ENCODE peak calls at places on chromosomes 3 and 15, in ten cellular contexts. One of them, this sample, is unnamed.

GRCh38 chr3:79113821-79114220 is 654.0 kb downstream of the ROBO1 start:
- DNase-seq in activated T-helper 1 cell treated with anti-CD3 and anti-CD28 coated beads, Interleukin-2, amount 50 U/mL, for 16 hours: no peak
- DNase-seq in stimulated activated naive CD4-positive, alpha-beta T cell: no peak
- DNase-seq in Calu3: no peak
- DNase-seq in GM23248: no peak
- DNase-seq in endothelial cell: no peak
- DNase-seq in NCI-H446 treated with DMSO at 0.1 percent for 48 hours: no peak
- DNase-seq in H7: no peak
- DNase-seq in transverse colon: no peak
- DNase-seq in HuH-7.5: no peak
- DNase-seq in this sample: no peak

GRCh38 chr3:180284331-180285110 is 247.8 kb upstream of the PEX5L start:
- DNase-seq in transverse colon: no peak
- DNase-seq in HuH-7.5: no peak
- DNase-seq in NCI-H446 treated with DMSO at 0.1 percent for 48 hours: no peak
- DNase-seq in endothelial cell: no peak
- DNase-seq in Calu3: no peak
- DNase-seq in GM23248: peak; percentile 71
- DNase-seq in stimulated activated naive CD4-positive, alpha-beta T cell: no peak
- DNase-seq in H7: no peak
- DNase-seq in activated T-helper 1 cell treated with anti-CD3 and anti-CD28 coated beads, Interleukin-2, amount 50 U/mL, for 16 hours: no peak
- DNase-seq in this sample: no peak

GRCh38 chr3:126343675-126344074 is 13.5 kb downstream of the KLF15 start:
- DNase-seq in transverse colon: peak; percentile 7
- DNase-seq in stimulated activated naive CD4-positive, alpha-beta T cell: no peak
- DNase-seq in GM23248: no peak
- DNase-seq in Calu3: peak; percentile 0
- DNase-seq in H7: no peak
- DNase-seq in activated T-helper 1 cell treated with anti-CD3 and anti-CD28 coated beads, Interleukin-2, amount 50 U/mL, for 16 hours: no peak
- DNase-seq in NCI-H446 treated with DMSO at 0.1 percent for 48 hours: no peak
- DNase-seq in endothelial cell: no peak
- DNase-seq in HuH-7.5: no peak
- DNase-seq in this sample: no peak

GRCh38 chr15:91311986-91312385 is 211.9 kb downstream of the SV2B start:
- DNase-seq in activated T-helper 1 cell treated with anti-CD3 and anti-CD28 coated beads, Interleukin-2, amount 50 U/mL, for 16 hours: no peak
- DNase-seq in HuH-7.5: no peak
- DNase-seq in endothelial cell: peak; percentile 7
- DNase-seq in GM23248: no peak
- DNase-seq in stimulated activated naive CD4-positive, alpha-beta T cell: peak; percentile 42
- DNase-seq in H7: no peak
- DNase-seq in Calu3: no peak
- DNase-seq in NCI-H446 treated with DMSO at 0.1 percent for 48 hours: no peak
- DNase-seq in transverse colon: no peak
- DNase-seq in this sample: no peak

GRCh38 chr3:102083469-102083868 is 234.2 kb downstream of the NFKBIZ start:
- DNase-seq in GM23248: no peak
- DNase-seq in endothelial cell: no peak
- DNase-seq in activated T-helper 1 cell treated with anti-CD3 and anti-CD28 coated beads, Interleukin-2, amount 50 U/mL, for 16 hours: no peak
- DNase-seq in stimulated activated naive CD4-positive, alpha-beta T cell: no peak
- DNase-seq in Calu3: no peak
- DNase-seq in H7: no peak
- DNase-seq in transverse colon: no peak
- DNase-seq in HuH-7.5: no peak
- DNase-seq in NCI-H446 treated with DMSO at 0.1 percent for 48 hours: no peak
- DNase-seq in this sample: no peak

GRCh38 chr3:124951511-124952390 is 17.2 kb upstream of the MUC13 start:
- DNase-seq in NCI-H446 treated with DMSO at 0.1 percent for 48 hours: no peak
- DNase-seq in activated T-helper 1 cell treated with anti-CD3 and anti-CD28 coated beads, Interleukin-2, amount 50 U/mL, for 16 hours: no peak
- DNase-seq in Calu3: no peak
- DNase-seq in stimulated activated naive CD4-positive, alpha-beta T cell: no peak
- DNase-seq in HuH-7.5: no peak
- DNase-seq in endothelial cell: no peak
- DNase-seq in transverse colon: peak; percentile 76
- DNase-seq in GM23248: peak; percentile 85
- DNase-seq in H7: no peak
- DNase-seq in this sample: no peak

GRCh38 chr15:78624651-78625590 is 4.1 kb upstream of the CHRNA3 start:
- DNase-seq in NCI-H446 treated with DMSO at 0.1 percent for 48 hours: no peak
- DNase-seq in activated T-helper 1 cell treated with anti-CD3 and anti-CD28 coated beads, Interleukin-2, amount 50 U/mL, for 16 hours: no peak
- DNase-seq in transverse colon: no peak
- DNase-seq in HuH-7.5: no peak
- DNase-seq in stimulated activated naive CD4-positive, alpha-beta T cell: no peak
- DNase-seq in endothelial cell: no peak
- DNase-seq in GM23248: no peak
- DNase-seq in H7: peak; percentile 28
- DNase-seq in Calu3: no peak
- DNase-seq in this sample: no peak

GRCh38 chr3:33315826-33316225 is 38.6 kb downstream of the FBXL2 start:
- DNase-seq in activated T-helper 1 cell treated with anti-CD3 and anti-CD28 coated beads, Interleukin-2, amount 50 U/mL, for 16 hours: no peak
- DNase-seq in transverse colon: no peak
- DNase-seq in endothelial cell: no peak
- DNase-seq in stimulated activated naive CD4-positive, alpha-beta T cell: no peak
- DNase-seq in HuH-7.5: no peak
- DNase-seq in NCI-H446 treated with DMSO at 0.1 percent for 48 hours: no peak
- DNase-seq in H7: no peak
- DNase-seq in Calu3: no peak
- DNase-seq in GM23248: peak; percentile 62
- DNase-seq in this sample: no peak

GRCh38 chr15:58269455-58270414 is 131.6 kb downstream of the AQP9 start:
- DNase-seq in HuH-7.5: no peak
- DNase-seq in NCI-H446 treated with DMSO at 0.1 percent for 48 hours: no peak
- DNase-seq in Calu3: peak; percentile 76
- DNase-seq in stimulated activated naive CD4-positive, alpha-beta T cell: peak; percentile 28
- DNase-seq in endothelial cell: peak; percentile 63
- DNase-seq in activated T-helper 1 cell treated with anti-CD3 and anti-CD28 coated beads, Interleukin-2, amount 50 U/mL, for 16 hours: no peak
- DNase-seq in transverse colon: peak; percentile 24
- DNase-seq in H7: peak; percentile 53
- DNase-seq in GM23248: peak; percentile 77
- DNase-seq in this sample: no peak

GRCh38 chr3:16252243-16252978 is 12.3 kb downstream of the DPH3 start:
- DNase-seq in endothelial cell: no peak
- DNase-seq in HuH-7.5: peak; percentile 55
- DNase-seq in H7: no peak
- DNase-seq in NCI-H446 treated with DMSO at 0.1 percent for 48 hours: no peak
- DNase-seq in transverse colon: no peak
- DNase-seq in activated T-helper 1 cell treated with anti-CD3 and anti-CD28 coated beads, Interleukin-2, amount 50 U/mL, for 16 hours: no peak
- DNase-seq in stimulated activated naive CD4-positive, alpha-beta T cell: no peak
- DNase-seq in Calu3: no peak
- DNase-seq in GM23248: peak; percentile 18
- DNase-seq in this sample: no peak

GRCh38 chr3:32137870-32138269 is 31.4 kb downstream of the GPD1L start:
- DNase-seq in NCI-H446 treated with DMSO at 0.1 percent for 48 hours: no peak
- DNase-seq in transverse colon: no peak
- DNase-seq in GM23248: no peak
- DNase-seq in endothelial cell: no peak
- DNase-seq in stimulated activated naive CD4-positive, alpha-beta T cell: no peak
- DNase-seq in Calu3: no peak
- DNase-seq in H7: no peak
- DNase-seq in activated T-helper 1 cell treated with anti-CD3 and anti-CD28 coated beads, Interleukin-2, amount 50 U/mL, for 16 hours: no peak
- DNase-seq in HuH-7.5: no peak
- DNase-seq in this sample: no peak

GRCh38 chr3:195524171-195524896 is 18.8 kb downstream of the PPP1R2 start:
- DNase-seq in NCI-H446 treated with DMSO at 0.1 percent for 48 hours: no peak
- DNase-seq in HuH-7.5: no peak
- DNase-seq in transverse colon: no peak
- DNase-seq in activated T-helper 1 cell treated with anti-CD3 and anti-CD28 coated beads, Interleukin-2, amount 50 U/mL, for 16 hours: no peak
- DNase-seq in stimulated activated naive CD4-positive, alpha-beta T cell: no peak
- DNase-seq in endothelial cell: no peak
- DNase-seq in GM23248: no peak
- DNase-seq in H7: no peak
- DNase-seq in Calu3: no peak
- DNase-seq in this sample: no peak

GRCh38 chr3:57757642-57758297 is 1.7 kb downstream of the SLMAP start:
- DNase-seq in Calu3: no peak
- DNase-seq in GM23248: peak; percentile 50
- DNase-seq in transverse colon: peak; percentile 13
- DNase-seq in activated T-helper 1 cell treated with anti-CD3 and anti-CD28 coated beads, Interleukin-2, amount 50 U/mL, for 16 hours: no peak
- DNase-seq in stimulated activated naive CD4-positive, alpha-beta T cell: no peak
- DNase-seq in HuH-7.5: no peak
- DNase-seq in NCI-H446 treated with DMSO at 0.1 percent for 48 hours: no peak
- DNase-seq in endothelial cell: peak; percentile 13
- DNase-seq in H7: peak; percentile 44
- DNase-seq in this sample: no peak

GRCh38 chr15:71654714-71655174 is 155.6 kb upstream of the NR2E3 start:
- DNase-seq in transverse colon: no peak
- DNase-seq in Calu3: no peak
- DNase-seq in endothelial cell: no peak
- DNase-seq in stimulated activated naive CD4-positive, alpha-beta T cell: no peak
- DNase-seq in NCI-H446 treated with DMSO at 0.1 percent for 48 hours: no peak
- DNase-seq in HuH-7.5: no peak
- DNase-seq in H7: no peak
- DNase-seq in GM23248: peak; percentile 59
- DNase-seq in activated T-helper 1 cell treated with anti-CD3 and anti-CD28 coated beads, Interleukin-2, amount 50 U/mL, for 16 hours: no peak
- DNase-seq in this sample: no peak

GRCh38 chr3:110493752-110494151 is 577.9 kb upstream of the NECTIN3 start:
- DNase-seq in GM23248: no peak
- DNase-seq in Calu3: no peak
- DNase-seq in NCI-H446 treated with DMSO at 0.1 percent for 48 hours: no peak
- DNase-seq in endothelial cell: no peak
- DNase-seq in activated T-helper 1 cell treated with anti-CD3 and anti-CD28 coated beads, Interleukin-2, amount 50 U/mL, for 16 hours: no peak
- DNase-seq in HuH-7.5: no peak
- DNase-seq in H7: no peak
- DNase-seq in stimulated activated naive CD4-positive, alpha-beta T cell: no peak
- DNase-seq in transverse colon: no peak
- DNase-seq in this sample: no peak

GRCh38 chr3:120495809-120496208 is 45.0 kb upstream of the FSTL1 start:
- DNase-seq in H7: no peak
- DNase-seq in GM23248: no peak
- DNase-seq in NCI-H446 treated with DMSO at 0.1 percent for 48 hours: no peak
- DNase-seq in activated T-helper 1 cell treated with anti-CD3 and anti-CD28 coated beads, Interleukin-2, amount 50 U/mL, for 16 hours: no peak
- DNase-seq in stimulated activated naive CD4-positive, alpha-beta T cell: no peak
- DNase-seq in Calu3: no peak
- DNase-seq in endothelial cell: no peak
- DNase-seq in HuH-7.5: no peak
- DNase-seq in transverse colon: no peak
- DNase-seq in this sample: no peak

GRCh38 chr3:118972974-118973373 is 61.7 kb downstream of the IGSF11 start:
- DNase-seq in HuH-7.5: no peak
- DNase-seq in transverse colon: peak; percentile 10
- DNase-seq in Calu3: no peak
- DNase-seq in stimulated activated naive CD4-positive, alpha-beta T cell: no peak
- DNase-seq in NCI-H446 treated with DMSO at 0.1 percent for 48 hours: peak; percentile 93
- DNase-seq in endothelial cell: no peak
- DNase-seq in activated T-helper 1 cell treated with anti-CD3 and anti-CD28 coated beads, Interleukin-2, amount 50 U/mL, for 16 hours: no peak
- DNase-seq in GM23248: no peak
- DNase-seq in H7: no peak
- DNase-seq in this sample: no peak

GRCh38 chr3:44883999-44884431 is 9.6 kb downstream of the TGM4 start:
- DNase-seq in GM23248: peak; percentile 92
- DNase-seq in transverse colon: no peak
- DNase-seq in HuH-7.5: no peak
- DNase-seq in NCI-H446 treated with DMSO at 0.1 percent for 48 hours: peak; percentile 20
- DNase-seq in Calu3: peak; percentile 68
- DNase-seq in activated T-helper 1 cell treated with anti-CD3 and anti-CD28 coated beads, Interleukin-2, amount 50 U/mL, for 16 hours: no peak
- DNase-seq in H7: no peak
- DNase-seq in stimulated activated naive CD4-positive, alpha-beta T cell: no peak
- DNase-seq in endothelial cell: no peak
- DNase-seq in this sample: no peak

GRCh38 chr3:36248374-36248773 is 131.9 kb upstream of the STAC start:
- DNase-seq in Calu3: no peak
- DNase-seq in H7: peak; percentile 2
- DNase-seq in NCI-H446 treated with DMSO at 0.1 percent for 48 hours: no peak
- DNase-seq in GM23248: no peak
- DNase-seq in activated T-helper 1 cell treated with anti-CD3 and anti-CD28 coated beads, Interleukin-2, amount 50 U/mL, for 16 hours: no peak
- DNase-seq in endothelial cell: no peak
- DNase-seq in HuH-7.5: no peak
- DNase-seq in stimulated activated naive CD4-positive, alpha-beta T cell: no peak
- DNase-seq in transverse colon: no peak
- DNase-seq in this sample: no peak

GRCh38 chr3:141684758-141685157 is 53.3 kb upstream of the RNF7 start:
- DNase-seq in stimulated activated naive CD4-positive, alpha-beta T cell: no peak
- DNase-seq in transverse colon: no peak
- DNase-seq in H7: no peak
- DNase-seq in GM23248: no peak
- DNase-seq in HuH-7.5: no peak
- DNase-seq in endothelial cell: no peak
- DNase-seq in NCI-H446 treated with DMSO at 0.1 percent for 48 hours: no peak
- DNase-seq in activated T-helper 1 cell treated with anti-CD3 and anti-CD28 coated beads, Interleukin-2, amount 50 U/mL, for 16 hours: no peak
- DNase-seq in Calu3: no peak
- DNase-seq in this sample: no peak

GRCh38 chr3:197339841-197340520 is 41.6 kb upstream of the DLG1 start:
- DNase-seq in H7: no peak
- DNase-seq in activated T-helper 1 cell treated with anti-CD3 and anti-CD28 coated beads, Interleukin-2, amount 50 U/mL, for 16 hours: no peak
- DNase-seq in Calu3: no peak
- DNase-seq in NCI-H446 treated with DMSO at 0.1 percent for 48 hours: no peak
- DNase-seq in endothelial cell: no peak
- DNase-seq in transverse colon: peak; percentile 16
- DNase-seq in HuH-7.5: no peak
- DNase-seq in stimulated activated naive CD4-positive, alpha-beta T cell: no peak
- DNase-seq in GM23248: peak; percentile 71
- DNase-seq in this sample: no peak

GRCh38 chr15:82297546-82297945 is 34.9 kb downstream of the SAXO2 start:
- DNase-seq in activated T-helper 1 cell treated with anti-CD3 and anti-CD28 coated beads, Interleukin-2, amount 50 U/mL, for 16 hours: no peak
- DNase-seq in GM23248: no peak
- DNase-seq in Calu3: no peak
- DNase-seq in HuH-7.5: no peak
- DNase-seq in H7: peak; percentile 17
- DNase-seq in endothelial cell: no peak
- DNase-seq in transverse colon: no peak
- DNase-seq in stimulated activated naive CD4-positive, alpha-beta T cell: no peak
- DNase-seq in NCI-H446 treated with DMSO at 0.1 percent for 48 hours: no peak
- DNase-seq in this sample: no peak

GRCh38 chr3:52606373-52607085 is 70.1 kb downstream of the UQCC5 start:
- DNase-seq in endothelial cell: no peak
- DNase-seq in transverse colon: peak; percentile 29
- DNase-seq in stimulated activated naive CD4-positive, alpha-beta T cell: no peak
- DNase-seq in HuH-7.5: no peak
- DNase-seq in activated T-helper 1 cell treated with anti-CD3 and anti-CD28 coated beads, Interleukin-2, amount 50 U/mL, for 16 hours: no peak
- DNase-seq in GM23248: peak; percentile 48
- DNase-seq in H7: no peak
- DNase-seq in NCI-H446 treated with DMSO at 0.1 percent for 48 hours: no peak
- DNase-seq in Calu3: peak; percentile 55
- DNase-seq in this sample: no peak

GRCh38 chr15:78740904-78741274 is 70.4 kb downstream of the ADAMTS7 start:
- DNase-seq in activated T-helper 1 cell treated with anti-CD3 and anti-CD28 coated beads, Interleukin-2, amount 50 U/mL, for 16 hours: no peak
- DNase-seq in H7: peak; percentile 18
- DNase-seq in stimulated activated naive CD4-positive, alpha-beta T cell: no peak
- DNase-seq in transverse colon: no peak
- DNase-seq in Calu3: no peak
- DNase-seq in endothelial cell: no peak
- DNase-seq in HuH-7.5: no peak
- DNase-seq in GM23248: no peak
- DNase-seq in NCI-H446 treated with DMSO at 0.1 percent for 48 hours: no peak
- DNase-seq in this sample: no peak

GRCh38 chr15:88897456-88898194 is 2.3 kb upstream of the HAPLN3 start:
- DNase-seq in Calu3: peak; percentile 95
- DNase-seq in stimulated activated naive CD4-positive, alpha-beta T cell: no peak
- DNase-seq in H7: peak; percentile 64
- DNase-seq in activated T-helper 1 cell treated with anti-CD3 and anti-CD28 coated beads, Interleukin-2, amount 50 U/mL, for 16 hours: peak; percentile 61
- DNase-seq in endothelial cell: peak; percentile 85
- DNase-seq in transverse colon: peak; percentile 85
- DNase-seq in HuH-7.5: peak; percentile 86
- DNase-seq in GM23248: peak; percentile 93
- DNase-seq in NCI-H446 treated with DMSO at 0.1 percent for 48 hours: peak; percentile 20
- DNase-seq in this sample: peak; percentile 28

GRCh38 chr3:178771511-178771910 is 235.3 kb downstream of the KCNMB2 start:
- DNase-seq in HuH-7.5: no peak
- DNase-seq in GM23248: no peak
- DNase-seq in activated T-helper 1 cell treated with anti-CD3 and anti-CD28 coated beads, Interleukin-2, amount 50 U/mL, for 16 hours: no peak
- DNase-seq in stimulated activated naive CD4-positive, alpha-beta T cell: no peak
- DNase-seq in NCI-H446 treated with DMSO at 0.1 percent for 48 hours: no peak
- DNase-seq in transverse colon: no peak
- DNase-seq in endothelial cell: no peak
- DNase-seq in H7: no peak
- DNase-seq in Calu3: no peak
- DNase-seq in this sample: no peak

GRCh38 chr3:157310329-157311065 is 126.2 kb upstream of the PTX3 start:
- DNase-seq in NCI-H446 treated with DMSO at 0.1 percent for 48 hours: no peak
- DNase-seq in activated T-helper 1 cell treated with anti-CD3 and anti-CD28 coated beads, Interleukin-2, amount 50 U/mL, for 16 hours: no peak
- DNase-seq in transverse colon: no peak
- DNase-seq in H7: peak; percentile 8
- DNase-seq in stimulated activated naive CD4-positive, alpha-beta T cell: no peak
- DNase-seq in HuH-7.5: no peak
- DNase-seq in GM23248: no peak
- DNase-seq in endothelial cell: no peak
- DNase-seq in Calu3: no peak
- DNase-seq in this sample: no peak

GRCh38 chr3:67529915-67530314 is 124.5 kb downstream of the SUCLG2 start:
- DNase-seq in endothelial cell: no peak
- DNase-seq in Calu3: no peak
- DNase-seq in H7: no peak
- DNase-seq in NCI-H446 treated with DMSO at 0.1 percent for 48 hours: no peak
- DNase-seq in HuH-7.5: no peak
- DNase-seq in activated T-helper 1 cell treated with anti-CD3 and anti-CD28 coated beads, Interleukin-2, amount 50 U/mL, for 16 hours: no peak
- DNase-seq in GM23248: no peak
- DNase-seq in stimulated activated naive CD4-positive, alpha-beta T cell: no peak
- DNase-seq in transverse colon: no peak
- DNase-seq in this sample: no peak

This sample was measured in central memory CD8-positive, alpha-beta T cell.